ENCODE peak calls at places on chromosome 10, in five cellular contexts. One of them, this sample, is unnamed.

GRCh38 chr10:117214401-117214800 is 17.1 kb downstream of the KCNK18 start:
- DNase-seq in upper lobe of left lung: no peak
- DNase-seq in GM23338: no peak
- DNase-seq in GM12891: no peak
- DNase-seq in HCT116: no peak
- DNase-seq in this sample: no peak

GRCh38 chr10:18699849-18700554 is 40.8 kb downstream of the ARL5B start:
- DNase-seq in GM12891: no peak
- DNase-seq in HCT116: no peak
- DNase-seq in GM23338: no peak
- DNase-seq in upper lobe of left lung: no peak
- DNase-seq in this sample: no peak

GRCh38 chr10:131123496-131123895 is 188.0 kb downstream of the TCERG1L start:
- DNase-seq in GM12891: no peak
- DNase-seq in upper lobe of left lung: no peak
- DNase-seq in HCT116: no peak
- DNase-seq in GM23338: no peak
- DNase-seq in this sample: no peak

GRCh38 chr10:60099998-60100747 is 193.8 kb upstream of the CCDC6 start:
- DNase-seq in GM12891: no peak
- DNase-seq in GM23338: peak
- DNase-seq in HCT116: peak
- DNase-seq in upper lobe of left lung: no peak
- DNase-seq in this sample: no peak

GRCh38 chr10:69335063-69335587 is 56.8 kb downstream of the HK1 start:
- DNase-seq in GM12891: no peak
- DNase-seq in HCT116: no peak
- DNase-seq in upper lobe of left lung: peak
- DNase-seq in GM23338: no peak
- DNase-seq in this sample: no peak

GRCh38 chr10:11910102-11910501 is 86.9 kb downstream of the PROSER2 start:
- DNase-seq in HCT116: no peak
- DNase-seq in upper lobe of left lung: no peak
- DNase-seq in GM23338: no peak
- DNase-seq in GM12891: no peak
- DNase-seq in this sample: no peak

GRCh38 chr10:71575934-71576801 is 143.4 kb downstream of the C10orf105 start:
- DNase-seq in GM12891: no peak
- DNase-seq in upper lobe of left lung: no peak
- DNase-seq in HCT116: no peak
- DNase-seq in GM23338: no peak
- DNase-seq in this sample: no peak

GRCh38 chr10:14800397-14800796 is 25.7 kb upstream of the FAM107B start:
- DNase-seq in GM23338: no peak
- DNase-seq in HCT116: no peak
- DNase-seq in upper lobe of left lung: no peak
- DNase-seq in GM12891: no peak
- DNase-seq in this sample: no peak

DNA sequence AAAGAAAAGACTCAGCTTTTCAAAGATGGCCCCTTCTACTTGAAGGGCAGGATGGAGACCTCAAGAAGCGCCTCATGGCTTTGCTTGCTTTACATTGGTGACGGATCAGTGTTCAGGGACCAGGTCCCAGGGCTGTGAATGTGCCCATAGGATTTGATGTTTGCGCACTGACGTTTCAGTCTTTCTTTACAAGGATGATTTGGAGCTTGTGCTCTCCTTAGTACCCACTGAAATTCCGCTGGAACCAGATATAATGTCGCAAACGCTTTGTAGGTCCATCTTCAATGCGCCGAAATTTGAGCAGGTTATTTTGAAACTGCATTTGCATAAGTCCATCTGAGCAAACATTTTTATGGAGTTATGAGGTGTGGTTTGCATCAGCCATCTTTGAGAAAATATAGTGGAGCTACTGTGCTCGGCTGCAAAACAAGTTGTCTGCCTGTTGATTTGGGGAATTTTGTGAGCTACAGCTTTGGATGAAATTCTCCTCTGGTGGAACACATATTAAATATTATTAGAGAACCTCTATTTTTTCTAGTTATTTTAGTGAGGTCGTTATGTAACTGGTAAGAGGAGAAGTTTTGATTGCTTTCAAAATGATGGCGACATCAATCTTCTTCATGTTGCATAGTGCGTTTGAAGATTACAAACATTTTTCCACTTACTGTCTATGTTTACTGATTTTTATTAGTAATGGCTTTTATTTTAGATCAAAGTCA is 2.4 kb downstream of the RBM20 start:
- DNase-seq in GM12891: no peak
- DNase-seq in HCT116: no peak
- DNase-seq in GM23338: no peak
- DNase-seq in upper lobe of left lung: no peak
- DNase-seq in this sample: peak
- TF ChIP-seq POLR2AphosphoS5 in GM12891: no peak
- TF ChIP-seq POLR2AphosphoS5 in HCT116: no peak
- TF ChIP-seq POLR2AphosphoS5 in GM23338: no peak
- TF ChIP-seq POLR2AphosphoS5 in upper lobe of left lung: no peak
- TF ChIP-seq POLR2AphosphoS5 in this sample: no peak

GRCh38 chr10:110511734-110512449 is 14.2 kb downstream of the DUSP5 start:
- DNase-seq in GM12891: no peak
- DNase-seq in GM23338: no peak
- DNase-seq in upper lobe of left lung: no peak
- DNase-seq in HCT116: no peak
- DNase-seq in this sample: no peak
- TF ChIP-seq POLR2AphosphoS5 in GM12891: peak
- TF ChIP-seq POLR2AphosphoS5 in GM23338: no peak
- TF ChIP-seq POLR2AphosphoS5 in upper lobe of left lung: no peak
- TF ChIP-seq POLR2AphosphoS5 in HCT116: peak
- TF ChIP-seq POLR2AphosphoS5 in this sample: no peak

GRCh38 chr10:3785849-3786290 is 861 bp upstream of the KLF6 start:
- DNase-seq in GM23338: peak
- DNase-seq in upper lobe of left lung: no peak
- DNase-seq in HCT116: no peak
- DNase-seq in GM12891: no peak
- DNase-seq in this sample: peak
- TF ChIP-seq POLR2AphosphoS5 in GM23338: peak
- TF ChIP-seq POLR2AphosphoS5 in upper lobe of left lung: peak
- TF ChIP-seq POLR2AphosphoS5 in HCT116: no peak
- TF ChIP-seq POLR2AphosphoS5 in GM12891: peak
- TF ChIP-seq POLR2AphosphoS5 in this sample: peak

DNA sequence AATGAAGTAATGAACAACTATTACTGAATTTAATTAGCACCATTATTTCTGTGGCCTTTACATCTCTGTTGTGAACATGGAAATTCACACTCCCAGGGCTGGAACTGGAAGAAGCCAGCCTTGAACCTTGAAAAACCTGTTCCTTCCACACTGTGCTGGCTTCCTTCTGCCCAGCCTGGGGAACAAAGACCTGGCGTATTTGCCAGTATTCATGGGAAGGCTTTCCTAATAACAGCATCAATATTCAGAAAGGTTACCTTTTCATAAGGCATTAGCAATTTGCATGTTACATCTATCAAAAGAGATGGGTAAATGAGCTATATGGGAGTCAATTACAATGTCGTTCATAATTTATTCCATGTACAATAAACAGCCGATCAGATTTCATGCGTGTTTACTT is 1.3 kb downstream of the C10orf90 start:
- DNase-seq in HCT116: no peak
- DNase-seq in upper lobe of left lung: no peak
- DNase-seq in GM12891: no peak
- DNase-seq in GM23338: no peak
- DNase-seq in this sample: no peak
- TF ChIP-seq POLR2AphosphoS5 in HCT116: no peak
- TF ChIP-seq POLR2AphosphoS5 in upper lobe of left lung: no peak
- TF ChIP-seq POLR2AphosphoS5 in GM12891: no peak
- TF ChIP-seq POLR2AphosphoS5 in GM23338: no peak
- TF ChIP-seq POLR2AphosphoS5 in this sample: no peak

DNA sequence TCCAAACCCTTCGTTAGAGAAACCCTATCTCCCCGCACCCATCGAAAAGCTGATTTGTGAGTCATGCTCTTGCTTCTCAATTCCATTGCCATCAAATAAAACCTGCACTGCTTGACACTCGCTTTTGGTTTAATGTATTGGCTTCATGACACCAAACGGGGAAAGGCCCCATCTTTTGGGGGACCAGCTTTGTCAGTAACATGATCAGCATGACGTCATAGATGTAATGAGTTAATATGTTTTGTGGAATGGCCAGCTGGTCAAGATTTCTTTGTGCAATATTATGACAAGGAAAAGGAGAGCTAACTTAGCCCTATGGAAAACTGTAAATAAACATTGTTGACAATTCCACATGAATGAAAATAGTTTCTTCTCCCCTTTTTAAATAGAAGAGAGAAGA is 1260.5 kb upstream of the CELF2 start:
- DNase-seq in HCT116: no peak
- DNase-seq in GM23338: no peak
- DNase-seq in upper lobe of left lung: no peak
- DNase-seq in GM12891: no peak
- DNase-seq in this sample: no peak
- TF ChIP-seq POLR2AphosphoS5 in HCT116: no peak
- TF ChIP-seq POLR2AphosphoS5 in GM23338: no peak
- TF ChIP-seq POLR2AphosphoS5 in upper lobe of left lung: no peak
- TF ChIP-seq POLR2AphosphoS5 in GM12891: no peak
- TF ChIP-seq POLR2AphosphoS5 in this sample: no peak

DNA sequence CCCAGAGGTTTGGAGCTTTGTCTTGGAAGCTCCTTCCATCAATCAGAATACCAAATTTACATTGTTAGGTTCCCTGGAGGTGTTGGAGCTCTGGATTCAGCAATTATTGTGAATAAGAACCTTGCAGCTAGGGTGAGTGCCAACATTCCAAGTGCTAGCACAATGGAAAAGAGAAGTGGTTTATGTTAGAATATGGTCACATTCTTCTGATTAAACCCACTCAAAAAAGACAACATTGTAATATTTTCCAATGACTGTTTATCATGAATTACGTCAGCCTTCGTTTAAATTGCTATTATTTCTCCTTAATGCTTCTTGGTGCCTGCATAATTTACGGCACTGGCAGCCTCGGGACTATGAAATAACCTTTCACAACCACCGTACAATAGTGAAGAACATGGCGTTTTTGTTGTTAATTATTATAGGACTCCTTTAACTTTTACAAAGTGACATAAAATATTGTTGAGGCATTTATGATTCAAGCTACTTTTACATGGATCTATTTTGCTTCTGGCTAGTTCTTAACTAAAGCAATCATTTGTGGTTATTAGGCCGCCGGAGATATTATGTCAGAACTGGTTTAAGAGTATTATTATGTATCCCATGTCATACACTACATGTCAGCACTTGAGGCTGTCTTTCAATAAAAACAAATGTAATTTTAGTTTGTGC is 117.7 kb downstream of the ARID5B start:
- DNase-seq in GM23338: no peak
- DNase-seq in upper lobe of left lung: no peak
- DNase-seq in GM12891: no peak
- DNase-seq in HCT116: no peak
- DNase-seq in this sample: no peak
- TF ChIP-seq POLR2AphosphoS5 in GM23338: no peak
- TF ChIP-seq POLR2AphosphoS5 in upper lobe of left lung: no peak
- TF ChIP-seq POLR2AphosphoS5 in GM12891: no peak
- TF ChIP-seq POLR2AphosphoS5 in HCT116: no peak
- TF ChIP-seq POLR2AphosphoS5 in this sample: no peak

DNA sequence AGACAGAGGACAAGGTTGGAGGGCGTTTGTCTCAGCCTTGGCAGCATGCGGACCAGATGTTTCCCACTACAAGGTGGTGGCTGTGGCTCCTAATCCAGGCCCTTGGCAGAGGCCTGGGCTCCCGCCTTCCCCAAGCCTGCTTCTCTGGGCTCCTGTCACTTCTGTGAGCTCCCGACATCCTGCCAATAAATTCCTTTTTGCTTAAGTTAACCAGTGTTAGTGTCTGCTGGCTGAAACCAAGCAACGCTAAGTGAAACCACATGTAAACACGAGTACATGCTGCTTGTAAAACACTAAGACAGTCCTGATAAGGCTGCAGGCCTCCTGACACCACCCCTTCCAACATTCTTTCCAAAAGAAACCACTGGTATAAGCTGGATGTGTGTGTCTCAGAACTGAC is 263.6 kb upstream of the ZMIZ1 start:
- DNase-seq in GM12891: no peak
- DNase-seq in upper lobe of left lung: peak
- DNase-seq in GM23338: no peak
- DNase-seq in HCT116: no peak
- DNase-seq in this sample: no peak
- TF ChIP-seq POLR2AphosphoS5 in GM12891: no peak
- TF ChIP-seq POLR2AphosphoS5 in upper lobe of left lung: no peak
- TF ChIP-seq POLR2AphosphoS5 in GM23338: no peak
- TF ChIP-seq POLR2AphosphoS5 in HCT116: no peak
- TF ChIP-seq POLR2AphosphoS5 in this sample: peak

DNA sequence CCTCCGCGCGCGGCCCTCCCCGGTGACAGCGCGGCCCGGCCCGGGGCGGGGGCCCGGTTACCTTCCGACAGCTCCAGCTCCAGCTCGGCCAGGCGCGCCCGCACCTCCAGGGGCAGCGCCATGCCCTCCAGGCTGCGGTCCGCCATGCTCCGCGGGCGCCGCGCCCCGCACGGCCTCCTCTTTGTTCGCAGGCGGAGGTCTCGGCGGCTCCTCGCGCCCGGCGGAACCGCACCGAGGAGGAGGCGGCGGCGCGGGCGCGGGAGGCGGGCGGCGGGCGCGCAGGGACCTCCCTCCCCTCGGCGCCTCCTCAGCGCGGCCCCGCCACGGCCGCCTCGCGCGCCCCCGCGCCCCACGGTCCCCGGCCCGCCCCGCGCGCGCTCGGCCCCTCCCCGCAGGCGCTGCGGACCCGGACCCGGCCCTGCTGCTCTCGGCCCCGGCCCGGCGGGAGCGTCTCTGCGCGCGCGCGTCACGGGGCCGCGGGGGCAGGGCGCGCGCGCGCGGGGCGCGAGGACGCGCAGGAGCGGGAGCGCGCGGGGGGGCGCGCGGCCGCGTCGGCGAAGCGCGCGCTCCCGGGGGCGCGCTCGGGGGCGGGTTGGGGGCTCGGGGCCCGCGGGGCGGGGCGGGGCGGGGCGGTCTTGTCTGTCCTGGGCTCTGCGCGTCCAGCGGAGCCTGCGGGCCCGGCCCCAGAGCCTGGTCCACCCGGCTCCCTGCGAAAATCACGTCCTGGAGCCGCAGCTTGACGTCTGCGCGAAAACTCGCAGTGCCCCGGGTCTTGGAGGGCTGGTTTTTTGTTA is at the start of gene DIP2C:
- DNase-seq in upper lobe of left lung: peak
- DNase-seq in GM12891: no peak
- DNase-seq in GM23338: peak
- DNase-seq in HCT116: peak
- DNase-seq in this sample: peak
- TF ChIP-seq POLR2AphosphoS5 in upper lobe of left lung: no peak
- TF ChIP-seq POLR2AphosphoS5 in GM12891: no peak
- TF ChIP-seq POLR2AphosphoS5 in GM23338: no peak
- TF ChIP-seq POLR2AphosphoS5 in HCT116: peak
- TF ChIP-seq POLR2AphosphoS5 in this sample: peak

This sample was measured in esophagus muscularis mucosa.